ENCODE peak calls at places on chromosomes 5 and 9, in five cellular contexts. One of them, this sample, is unnamed. For H3K9me3, the result is how much of the 10 kb centered on the place peaks cover.

GRCh38 chr9:30967484-30967883 is 1417.0 kb upstream of the ACO1 start:
- DNase-seq in tibial nerve: no peak
- DNase-seq in T-helper 17 cell: no peak
- DNase-seq in mesenchymal stem cell: no peak
- DNase-seq in ovary: no peak
- DNase-seq in this sample: no peak

GRCh38 chr5:142981886-142982820 is 212.0 kb downstream of the ARHGAP26 start:
- DNase-seq in tibial nerve: peak
- DNase-seq in T-helper 17 cell: no peak
- DNase-seq in mesenchymal stem cell: peak
- DNase-seq in ovary: peak
- DNase-seq in this sample: no peak

GRCh38 chr5:177403194-177403825 is 2.8 kb upstream of the PFN3 start:
- DNase-seq in tibial nerve: no peak
- DNase-seq in T-helper 17 cell: peak
- DNase-seq in mesenchymal stem cell: peak
- DNase-seq in ovary: no peak
- DNase-seq in this sample: no peak

GRCh38 chr5:140182075-140182709 is 7.2 kb downstream of the CYSTM1 start:
- DNase-seq in tibial nerve: no peak
- DNase-seq in T-helper 17 cell: no peak
- DNase-seq in mesenchymal stem cell: no peak
- DNase-seq in ovary: no peak
- DNase-seq in this sample: no peak

GRCh38 chr5:143434261-143435206 is 31.0 kb upstream of the NR3C1 start:
- DNase-seq in tibial nerve: no peak
- DNase-seq in T-helper 17 cell: peak
- DNase-seq in mesenchymal stem cell: no peak
- DNase-seq in ovary: no peak
- DNase-seq in this sample: no peak

GRCh38 chr5:65924366-65925093 is 1.8 kb upstream of the ERBIN start:
- DNase-seq in tibial nerve: no peak
- DNase-seq in T-helper 17 cell: no peak
- DNase-seq in mesenchymal stem cell: no peak
- DNase-seq in ovary: no peak
- DNase-seq in this sample: no peak

GRCh38 chr5:170892201-170892600 is 30.4 kb downstream of the RANBP17 start:
- DNase-seq in tibial nerve: no peak
- DNase-seq in T-helper 17 cell: no peak
- DNase-seq in mesenchymal stem cell: peak
- DNase-seq in ovary: no peak
- DNase-seq in this sample: no peak

GRCh38 chr9:111481885-111482636 is 2.1 kb downstream of the ECPAS start:
- DNase-seq in tibial nerve: no peak
- DNase-seq in T-helper 17 cell: no peak
- DNase-seq in mesenchymal stem cell: peak
- DNase-seq in ovary: no peak
- DNase-seq in this sample: no peak

GRCh38 chr9:77908293-77908692 is 123.3 kb downstream of the GNAQ start:
- DNase-seq in tibial nerve: no peak
- DNase-seq in T-helper 17 cell: no peak
- DNase-seq in mesenchymal stem cell: no peak
- DNase-seq in ovary: no peak
- DNase-seq in this sample: no peak

GRCh38 chr9:121876658-121877271 is 216.3 kb downstream of the TTLL11 start:
- DNase-seq in tibial nerve: no peak
- DNase-seq in T-helper 17 cell: no peak
- DNase-seq in mesenchymal stem cell: no peak
- DNase-seq in ovary: no peak
- DNase-seq in this sample: no peak

GRCh38 chr9:96249746-96250145 is 52.2 kb downstream of the HSD17B3 start:
- DNase-seq in tibial nerve: no peak
- DNase-seq in T-helper 17 cell: no peak
- DNase-seq in mesenchymal stem cell: no peak
- DNase-seq in ovary: no peak
- DNase-seq in this sample: no peak

GRCh38 chr5:14959443-14960119 is 88.0 kb upstream of the ANKH start:
- DNase-seq in tibial nerve: no peak
- DNase-seq in T-helper 17 cell: no peak
- DNase-seq in mesenchymal stem cell: no peak
- DNase-seq in ovary: no peak
- DNase-seq in this sample: no peak

GRCh38 chr5:448061-448765 is 5.2 kb downstream of the EXOC3 start:
- DNase-seq in tibial nerve: no peak
- DNase-seq in T-helper 17 cell: no peak
- DNase-seq in mesenchymal stem cell: no peak
- DNase-seq in ovary: no peak
- DNase-seq in this sample: no peak

GRCh38 chr9:37157978-37158377 is 37.6 kb downstream of the ZCCHC7 start:
- DNase-seq in tibial nerve: no peak
- DNase-seq in T-helper 17 cell: no peak
- DNase-seq in mesenchymal stem cell: no peak
- DNase-seq in ovary: no peak
- DNase-seq in this sample: no peak

GRCh38 chr9:126935630-126936029 is 21.0 kb downstream of the RALGPS1 start:
- DNase-seq in tibial nerve: no peak
- DNase-seq in T-helper 17 cell: no peak
- DNase-seq in mesenchymal stem cell: no peak
- DNase-seq in ovary: no peak
- DNase-seq in this sample: no peak

GRCh38 chr5:124995451-124995850 is 249.0 kb upstream of the ZNF608 start:
- DNase-seq in tibial nerve: no peak
- DNase-seq in T-helper 17 cell: no peak
- DNase-seq in mesenchymal stem cell: peak
- DNase-seq in ovary: no peak
- DNase-seq in this sample: no peak

DNA sequence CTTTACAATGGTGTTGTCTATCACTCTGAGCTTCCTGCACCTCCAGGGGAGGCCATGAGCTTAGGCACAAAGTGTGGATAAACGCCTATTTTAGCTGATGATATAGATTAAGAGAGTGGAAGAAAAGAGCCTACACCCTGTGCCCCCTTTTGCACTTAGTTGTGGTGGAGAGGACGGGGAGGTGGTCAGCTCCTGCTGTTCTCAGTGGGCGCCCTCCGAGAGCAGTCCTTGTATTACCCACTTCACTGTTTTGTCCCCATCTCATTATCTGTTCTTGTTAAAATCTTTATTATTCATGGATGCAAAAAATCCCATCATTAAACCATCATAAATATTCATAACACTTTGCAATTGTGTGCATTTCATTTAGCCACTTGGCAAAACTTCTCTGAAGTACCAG is 303.3 kb downstream of the EFNA5 start:
- DNase-seq in tibial nerve: no peak
- DNase-seq in T-helper 17 cell: no peak
- DNase-seq in mesenchymal stem cell: no peak
- DNase-seq in ovary: no peak
- DNase-seq in this sample: no peak
- H3K9me3 ChIP-seq in tibial nerve: under half
- H3K9me3 ChIP-seq in T-helper 17 cell: under half
- H3K9me3 ChIP-seq in mesenchymal stem cell: under half
- H3K9me3 ChIP-seq in ovary: under half
- H3K9me3 ChIP-seq in this sample: under half

GRCh38 chr5:95668216-95668615 is 14.6 kb downstream of the SPATA9 start:
- DNase-seq in tibial nerve: no peak
- DNase-seq in T-helper 17 cell: no peak
- DNase-seq in mesenchymal stem cell: no peak
- DNase-seq in ovary: no peak
- DNase-seq in this sample: no peak

GRCh38 chr5:95668728-95669127 is 14.1 kb downstream of the SPATA9 start:
- DNase-seq in tibial nerve: no peak
- DNase-seq in T-helper 17 cell: no peak
- DNase-seq in mesenchymal stem cell: peak
- DNase-seq in ovary: no peak
- DNase-seq in this sample: no peak

GRCh38 chr5:95669985-95670384 is 12.8 kb downstream of the SPATA9 start:
- DNase-seq in tibial nerve: no peak
- DNase-seq in T-helper 17 cell: no peak
- DNase-seq in mesenchymal stem cell: no peak
- DNase-seq in ovary: peak
- DNase-seq in this sample: no peak

GRCh38 chr5:95669540-95669939 is 13.3 kb downstream of the SPATA9 start:
- DNase-seq in tibial nerve: peak
- DNase-seq in T-helper 17 cell: no peak
- DNase-seq in mesenchymal stem cell: peak
- DNase-seq in ovary: peak
- DNase-seq in this sample: peak

DNA sequence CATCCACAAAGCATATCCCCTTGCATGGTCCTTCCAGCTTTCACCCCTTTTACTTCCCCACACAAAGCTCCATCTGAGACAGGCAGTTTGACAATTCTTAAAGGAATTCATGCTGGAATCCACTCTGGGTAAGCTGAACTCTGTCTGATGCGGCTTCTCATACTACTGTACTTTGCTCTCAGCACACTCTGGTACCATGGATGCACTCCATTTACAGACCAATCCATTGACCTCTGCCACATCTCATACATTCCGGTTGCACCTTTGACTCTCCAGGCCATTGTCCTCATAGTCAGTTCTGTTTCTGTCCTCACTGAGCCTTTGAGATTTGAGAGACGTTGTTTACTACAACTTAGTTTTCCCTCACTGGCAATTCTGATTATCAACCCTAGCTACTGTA is 12.2 kb downstream of the SPATA9 start:
- DNase-seq in tibial nerve: no peak
- DNase-seq in T-helper 17 cell: no peak
- DNase-seq in mesenchymal stem cell: no peak
- DNase-seq in ovary: no peak
- DNase-seq in this sample: no peak
- H3K9me3 ChIP-seq in tibial nerve: under half
- H3K9me3 ChIP-seq in T-helper 17 cell: under half
- H3K9me3 ChIP-seq in mesenchymal stem cell: under half
- H3K9me3 ChIP-seq in ovary: under half
- H3K9me3 ChIP-seq in this sample: under half

DNA sequence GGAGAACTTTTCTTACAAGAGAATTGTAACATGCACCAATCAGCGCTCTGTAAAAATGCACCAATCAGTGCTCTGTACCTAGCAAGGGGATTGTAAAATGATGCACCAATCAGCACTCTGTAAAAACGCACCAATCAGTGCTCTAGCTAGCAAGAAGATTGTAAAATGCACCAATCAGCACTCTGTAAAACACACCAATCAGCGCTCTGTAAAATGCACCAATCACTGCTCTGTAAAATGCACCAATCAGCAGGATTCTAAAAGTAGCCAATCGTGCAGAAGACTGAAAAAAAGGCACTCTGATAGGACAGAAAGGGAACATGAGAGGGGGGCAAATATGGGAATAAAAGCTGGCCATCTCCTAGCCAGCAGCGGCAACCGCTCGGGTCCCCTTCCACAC is 233.2 kb downstream of the ROR2 start:
- DNase-seq in tibial nerve: no peak
- DNase-seq in T-helper 17 cell: no peak
- DNase-seq in mesenchymal stem cell: no peak
- DNase-seq in ovary: no peak
- DNase-seq in this sample: no peak
- H3K9me3 ChIP-seq in tibial nerve: under half
- H3K9me3 ChIP-seq in T-helper 17 cell: under half
- H3K9me3 ChIP-seq in mesenchymal stem cell: under half
- H3K9me3 ChIP-seq in ovary: under half
- H3K9me3 ChIP-seq in this sample: under half

GRCh38 chr5:179113945-179114641 is 53.9 kb downstream of the ZNF354C start:
- DNase-seq in tibial nerve: no peak
- DNase-seq in T-helper 17 cell: no peak
- DNase-seq in mesenchymal stem cell: no peak
- DNase-seq in ovary: no peak
- DNase-seq in this sample: peak
- H3K9me3 ChIP-seq in tibial nerve: under half
- H3K9me3 ChIP-seq in T-helper 17 cell: under half
- H3K9me3 ChIP-seq in mesenchymal stem cell: half or more
- H3K9me3 ChIP-seq in ovary: under half
- H3K9me3 ChIP-seq in this sample: under half

DNA sequence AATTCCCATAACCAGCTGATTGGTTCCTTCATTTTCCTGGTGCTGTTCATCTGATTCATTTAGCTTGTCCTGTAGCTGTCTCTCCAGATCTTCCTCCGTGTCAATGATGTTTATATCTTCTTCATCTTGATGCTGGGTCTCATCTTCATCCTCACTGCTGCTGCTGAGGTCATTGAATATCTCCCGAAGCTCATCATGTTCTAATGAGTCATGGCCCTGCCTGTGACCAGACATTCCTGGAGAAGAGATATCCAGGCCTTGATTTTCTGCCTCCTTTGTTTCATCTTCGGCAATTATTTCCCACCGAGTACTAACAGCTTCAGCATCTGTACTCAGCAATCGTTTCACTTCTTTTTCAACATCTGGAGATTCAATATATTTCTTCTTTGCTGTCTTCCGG is 1.4 kb downstream of the TAF7 start:
- DNase-seq in tibial nerve: no peak
- DNase-seq in T-helper 17 cell: no peak
- DNase-seq in mesenchymal stem cell: no peak
- DNase-seq in ovary: no peak
- DNase-seq in this sample: no peak
- H3K9me3 ChIP-seq in tibial nerve: under half
- H3K9me3 ChIP-seq in T-helper 17 cell: under half
- H3K9me3 ChIP-seq in mesenchymal stem cell: half or more
- H3K9me3 ChIP-seq in ovary: under half
- H3K9me3 ChIP-seq in this sample: under half

DNA sequence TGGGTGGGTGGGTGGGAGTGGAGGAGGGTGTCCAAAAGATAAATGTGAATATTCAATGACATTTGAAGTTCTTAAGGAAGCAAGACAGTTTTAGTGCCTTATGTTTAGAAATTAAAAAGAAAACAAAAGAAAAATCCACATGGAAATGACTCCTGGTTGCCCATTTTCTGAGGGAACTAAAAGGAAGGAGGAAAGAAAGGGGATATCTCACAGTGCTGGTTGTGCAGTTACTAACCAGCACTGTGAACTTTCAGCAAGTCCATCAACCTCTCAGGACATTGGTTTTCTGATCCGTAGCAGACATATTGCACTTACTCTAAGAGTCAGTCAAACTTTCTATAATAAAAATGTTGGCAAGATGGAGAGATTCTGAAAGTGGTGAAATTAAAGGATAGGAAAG is 431.0 kb upstream of the CLINT1 start:
- DNase-seq in tibial nerve: no peak
- DNase-seq in T-helper 17 cell: no peak
- DNase-seq in mesenchymal stem cell: no peak
- DNase-seq in ovary: no peak
- DNase-seq in this sample: no peak
- H3K9me3 ChIP-seq in tibial nerve: under half
- H3K9me3 ChIP-seq in T-helper 17 cell: under half
- H3K9me3 ChIP-seq in mesenchymal stem cell: under half
- H3K9me3 ChIP-seq in ovary: under half
- H3K9me3 ChIP-seq in this sample: under half

GRCh38 chr5:133854554-133854953 is 113.9 kb downstream of the C5orf15 start:
- DNase-seq in tibial nerve: no peak
- DNase-seq in T-helper 17 cell: no peak
- DNase-seq in mesenchymal stem cell: no peak
- DNase-seq in ovary: no peak
- DNase-seq in this sample: no peak

GRCh38 chr5:133861161-133861737 is 107.2 kb downstream of the C5orf15 start:
- DNase-seq in tibial nerve: no peak
- DNase-seq in T-helper 17 cell: no peak
- DNase-seq in mesenchymal stem cell: no peak
- DNase-seq in ovary: no peak
- DNase-seq in this sample: no peak

GRCh38 chr5:133853972-133854371 is 114.5 kb downstream of the C5orf15 start:
- DNase-seq in tibial nerve: no peak
- DNase-seq in T-helper 17 cell: no peak
- DNase-seq in mesenchymal stem cell: no peak
- DNase-seq in ovary: no peak
- DNase-seq in this sample: no peak

GRCh38 chr5:133863857-133864585 is 104.4 kb downstream of the C5orf15 start:
- DNase-seq in tibial nerve: no peak
- DNase-seq in T-helper 17 cell: no peak
- DNase-seq in mesenchymal stem cell: no peak
- DNase-seq in ovary: no peak
- DNase-seq in this sample: no peak

GRCh38 chr5:133859073-133859472 is 109.4 kb downstream of the C5orf15 start:
- DNase-seq in tibial nerve: no peak
- DNase-seq in T-helper 17 cell: no peak
- DNase-seq in mesenchymal stem cell: no peak
- DNase-seq in ovary: no peak
- DNase-seq in this sample: no peak
- H3K9me3 ChIP-seq in tibial nerve: under half
- H3K9me3 ChIP-seq in T-helper 17 cell: under half
- H3K9me3 ChIP-seq in mesenchymal stem cell: under half
- H3K9me3 ChIP-seq in ovary: under half
- H3K9me3 ChIP-seq in this sample: under half